ENCODE peak calls at places on chromosomes 13 and 19, in six cellular contexts. A, X, W, S, Q and M are unnamed samples.

GRCh38 chr13:20363604-20364003 is 131.5 kb upstream of the GJB6 start:
- DNase-seq in A (peak; percentile 14), S (no peak), W (no peak), Q (no peak), X (no peak), M (no peak)

GRCh38 chr19:1920644-1921043 is 15.4 kb downstream of the ADAT3 start:
- DNase-seq in Q (no peak), A (no peak), S (no peak), X (no peak), W (no peak), M (no peak)

GRCh38 chr19:5961969-5962945 is 15.7 kb downstream of the RANBP3 start:
- DNase-seq in X (peak; percentile 63), S (no peak), Q (peak; percentile 70), W (peak; percentile 76), A (no peak), M (peak; percentile 39)

GRCh38 chr13:33186851-33187250 is 98.7 kb downstream of the STARD13 start:
- DNase-seq in X (no peak), Q (no peak), S (no peak), A (peak; percentile 54), W (no peak), M (no peak)

GRCh38 chr13:93951153-93951552 is 528.3 kb downstream of the DCT start:
- DNase-seq in A (no peak), X (no peak), Q (no peak), S (no peak), W (no peak), M (no peak)

GRCh38 chr19:30784850-30785459 is 412.8 kb downstream of the ZNF536 start:
- DNase-seq in A (peak; percentile 69), W (peak; percentile 60), Q (peak; percentile 51), S (no peak), X (peak; percentile 51), M (peak; percentile 5)

GRCh38 chr13:44236370-44236769 is 137.3 kb upstream of the SERP2 start:
- DNase-seq in A (no peak), W (no peak), X (no peak), S (no peak), Q (no peak), M (no peak)

GRCh38 chr13:46354143-46355087 is 32.6 kb downstream of the RUBCNL start:
- DNase-seq in S (peak; percentile 86), W (no peak), A (peak; percentile 82), Q (peak; percentile 91), X (no peak), M (no peak)

GRCh38 chr13:29362849-29363604 is 232.5 kb downstream of the SLC7A1 start:
- DNase-seq in Q (peak; percentile 76), X (peak; percentile 8), W (no peak), S (peak; percentile 46), A (peak; percentile 28), M (no peak)

GRCh38 chr19:39030854-39031367 is 1.4 kb downstream of the FBXO27 start:
- DNase-seq in W (no peak), A (no peak), S (no peak), X (no peak), Q (no peak), M (no peak)

GRCh38 chr13:113656831-113657671 is 947 bp downstream of the ATP4B start:
- DNase-seq in S (no peak), Q (no peak), X (no peak), W (no peak), A (no peak), M (no peak)

GRCh38 chr13:44573790-44574465 is 2.2 kb downstream of the TSC22D1 start:
- DNase-seq in S (peak; percentile 54), Q (peak; percentile 15), X (no peak), A (peak; percentile 51), W (no peak), M (no peak)

GRCh38 chr19:33387351-33388230 is 14.1 kb downstream of the CEBPG start:
- DNase-seq in A (no peak), X (no peak), S (no peak), Q (no peak), W (no peak), M (no peak)

GRCh38 chr13:20492641-20493040 is 33.0 kb downstream of the CRYL1 start:
- DNase-seq in A (peak; percentile 63), Q (peak; percentile 12), S (no peak), W (no peak), X (no peak), M (no peak)

GRCh38 chr13:75442736-75443234 is 39.2 kb downstream of the TBC1D4 start:
- DNase-seq in S (no peak), X (no peak), W (no peak), A (no peak), Q (no peak), M (no peak)

GRCh38 chr19:54152267-54152666 is 7.3 kb downstream of the LENG1 start:
- DNase-seq in A (no peak), Q (no peak), S (no peak), W (no peak), X (no peak), M (no peak)

GRCh38 chr19:3644351-3645066 is 17.9 kb upstream of the CACTIN start:
- DNase-seq in S (no peak), X (no peak), A (no peak), W (no peak), Q (peak; percentile 43), M (peak; percentile 81)

GRCh38 chr13:27352698-27353097 is 71.7 kb upstream of the GTF3A start:
- DNase-seq in Q (no peak), A (no peak), S (no peak), W (no peak), X (no peak), M (no peak)

GRCh38 chr13:110894086-110894485 is 20.8 kb downstream of the ANKRD10 start:
- DNase-seq in A (no peak), X (no peak), Q (no peak), W (no peak), S (no peak), M (no peak)

GRCh38 chr13:97496511-97496910 is 62.5 kb downstream of the RAP2A start:
- DNase-seq in X (no peak), W (no peak), A (no peak), Q (no peak), S (no peak), M (no peak)

GRCh38 chr13:21470785-21471184 is 11.7 kb upstream of the ZDHHC20 start:
- DNase-seq in Q (no peak), A (no peak), S (no peak), W (no peak), X (no peak), M (no peak)

GRCh38 chr13:33125821-33126570 is 109.8 kb downstream of the KL start:
- DNase-seq in W (peak; percentile 59), S (peak; percentile 94), X (no peak), Q (peak; percentile 96), A (peak; percentile 90), M (no peak)

GRCh38 chr13:110006304-110006703 is 219.9 kb upstream of the IRS2 start:
- DNase-seq in X (no peak), S (no peak), W (no peak), Q (peak; percentile 17), A (peak; percentile 63), M (no peak)

GRCh38 chr19:58581227-58582141 is 8.3 kb upstream of the MZF1 start:
- DNase-seq in Q (peak; percentile 78), S (peak; percentile 80), A (peak; percentile 67), W (peak; percentile 89), X (peak; percentile 82), M (no peak)

GRCh38 chr13:95267662-95268369 is 33.4 kb downstream of the ABCC4 start:
- DNase-seq in X (no peak), Q (peak; percentile 61), A (peak; percentile 50), W (no peak), S (peak; percentile 78), M (no peak)